ENCODE peak calls at places on chromosomes 7 and 10, in four cellular contexts. One of them, this sample, is unnamed.

GRCh38 chr10:79375321-79376077 is 28.2 kb downstream of the PPIF start:
- DNase-seq in cardiac septum: peak
- DNase-seq in GM13977: no peak
- DNase-seq in activated naive CD4-positive, alpha-beta T cell treated with anti-CD3 and anti-CD28 coated beads, Interleukin-2, amount 50 U/mL, for 16 hours: no peak
- DNase-seq in this sample: no peak

GRCh38 chr7:47314728-47315601 is 266.9 kb downstream of the TNS3 start:
- DNase-seq in cardiac septum: no peak
- DNase-seq in activated naive CD4-positive, alpha-beta T cell treated with anti-CD3 and anti-CD28 coated beads, Interleukin-2, amount 50 U/mL, for 16 hours: no peak
- DNase-seq in GM13977: no peak
- DNase-seq in this sample: no peak

GRCh38 chr7:83014546-83014945 is 148.1 kb downstream of the PCLO start:
- DNase-seq in cardiac septum: no peak
- DNase-seq in GM13977: no peak
- DNase-seq in activated naive CD4-positive, alpha-beta T cell treated with anti-CD3 and anti-CD28 coated beads, Interleukin-2, amount 50 U/mL, for 16 hours: no peak
- DNase-seq in this sample: no peak

GRCh38 chr7:40310213-40310612 is 175.4 kb downstream of the SUGCT start:
- DNase-seq in GM13977: no peak
- DNase-seq in cardiac septum: no peak
- DNase-seq in activated naive CD4-positive, alpha-beta T cell treated with anti-CD3 and anti-CD28 coated beads, Interleukin-2, amount 50 U/mL, for 16 hours: no peak
- DNase-seq in this sample: no peak

GRCh38 chr10:3217301-3217700 is 44.7 kb upstream of the PITRM1 start:
- DNase-seq in cardiac septum: no peak
- DNase-seq in GM13977: no peak
- DNase-seq in activated naive CD4-positive, alpha-beta T cell treated with anti-CD3 and anti-CD28 coated beads, Interleukin-2, amount 50 U/mL, for 16 hours: no peak
- DNase-seq in this sample: no peak

GRCh38 chr7:38211486-38211885 is 33.4 kb downstream of the STARD3NL start:
- DNase-seq in activated naive CD4-positive, alpha-beta T cell treated with anti-CD3 and anti-CD28 coated beads, Interleukin-2, amount 50 U/mL, for 16 hours: no peak
- DNase-seq in GM13977: no peak
- DNase-seq in cardiac septum: no peak
- DNase-seq in this sample: no peak

GRCh38 chr10:104642311-104643022 is 1.4 kb downstream of the SORCS3 start:
- DNase-seq in GM13977: peak
- DNase-seq in cardiac septum: no peak
- DNase-seq in activated naive CD4-positive, alpha-beta T cell treated with anti-CD3 and anti-CD28 coated beads, Interleukin-2, amount 50 U/mL, for 16 hours: no peak
- DNase-seq in this sample: no peak

GRCh38 chr10:102781921-102782542 is 38.3 kb downstream of the WBP1L start:
- DNase-seq in GM13977: no peak
- DNase-seq in cardiac septum: no peak
- DNase-seq in activated naive CD4-positive, alpha-beta T cell treated with anti-CD3 and anti-CD28 coated beads, Interleukin-2, amount 50 U/mL, for 16 hours: no peak
- DNase-seq in this sample: no peak

GRCh38 chr7:91169819-91170218 is 94.4 kb upstream of the FZD1 start:
- DNase-seq in cardiac septum: no peak
- DNase-seq in activated naive CD4-positive, alpha-beta T cell treated with anti-CD3 and anti-CD28 coated beads, Interleukin-2, amount 50 U/mL, for 16 hours: no peak
- DNase-seq in GM13977: no peak
- DNase-seq in this sample: no peak

GRCh38 chr10:13659887-13660544 is 73.3 kb downstream of the PRPF18 start:
- DNase-seq in GM13977: peak
- DNase-seq in activated naive CD4-positive, alpha-beta T cell treated with anti-CD3 and anti-CD28 coated beads, Interleukin-2, amount 50 U/mL, for 16 hours: peak
- DNase-seq in cardiac septum: peak
- DNase-seq in this sample: peak